ENCODE peak calls at places on chromosomes 11 and 22, in five cellular contexts. Q is CD8-positive, alpha-beta T cell; K is SJCRH30; J is brain microvascular endothelial cell; P is breast epithelium. A is an unnamed sample.

GRCh38 chr11:127943763-127944162 is 643.6 kb downstream of the ETS1 start:
- DNase-seq in P (no peak), J (no peak), Q (no peak), K (no peak), A (no peak)

GRCh38 chr11:46607516-46607915 is 9.5 kb downstream of the HARBI1 start:
- DNase-seq in J (no peak), K (no peak), P (no peak), Q (no peak), A (no peak)

GRCh38 chr22:29700949-29701927 is 18.6 kb upstream of the CABP7 start:
- DNase-seq in J (no peak), K (no peak), Q (no peak), P (no peak), A (no peak)

GRCh38 chr22:23850136-23850611 is 7.5 kb upstream of the SLC2A11 start:
- DNase-seq in K (no peak), J (no peak), Q (no peak), P (no peak), A (no peak)

GRCh38 chr11:116771935-116772334 is 852 bp downstream of the BUD13 start:
- DNase-seq in K (no peak), Q (no peak), J (no peak), P (no peak), A (no peak)

GRCh38 chr22:28478564-28478963 is 201.1 kb downstream of the TTC28 start:
- DNase-seq in K (no peak), P (no peak), J (no peak), Q (no peak), A (no peak)

GRCh38 chr11:94151311-94151710 is 22.7 kb downstream of the PANX1 start:
- DNase-seq in Q (no peak), P (no peak), J (no peak), K (no peak), A (no peak)

GRCh38 chr11:117945047-117945820 is 16.0 kb upstream of the TMPRSS13 start:
- DNase-seq in K (no peak), J (no peak), P (no peak), Q (no peak), A (no peak)

GRCh38 chr11:119671048-119671447 is 58.0 kb downstream of the NECTIN1 start:
- DNase-seq in P (no peak), K (peak), J (peak), Q (no peak), A (no peak)

GRCh38 chr11:58286249-58286648 is 18.2 kb upstream of the OR10W1 start:
- DNase-seq in K (peak), J (peak), Q (no peak), P (no peak), A (peak)

GRCh38 chr11:128417607-128418324 is 169.6 kb downstream of the ETS1 start:
- DNase-seq in J (peak), P (no peak), Q (no peak), K (no peak), A (no peak)

GRCh38 chr11:121426476-121427454 is 25.3 kb upstream of the SORL1 start:
- DNase-seq in K (no peak), P (no peak), J (no peak), Q (peak), A (no peak)

GRCh38 chr11:92383430-92383829 is 158.8 kb downstream of the FAT3 start:
- DNase-seq in Q (no peak), K (peak), P (no peak), J (peak), A (no peak)

GRCh38 chr11:28836285-28837081 is 728.3 kb downstream of the METTL15 start:
- DNase-seq in J (peak), Q (no peak), K (peak), P (no peak), A (no peak)

GRCh38 chr11:106920899-106921504 is 97.3 kb downstream of the GUCY1A2 start:
- DNase-seq in K (no peak), J (no peak), P (no peak), Q (no peak), A (no peak)

GRCh38 chr11:88320149-88320559 is 17.4 kb downstream of the CTSC start:
- DNase-seq in K (no peak), J (peak), P (no peak), Q (no peak), A (no peak)

GRCh38 chr22:27842994-27843431 is 41.5 kb upstream of the MN1 start:
- DNase-seq in Q (no peak), P (no peak), J (no peak), K (no peak), A (no peak)

GRCh38 chr11:1084561-1085439 is 10.1 kb downstream of the MUC2 start:
- DNase-seq in P (no peak), J (no peak), Q (no peak), K (no peak), A (no peak)

GRCh38 chr11:27183672-27184457 is 143.2 kb downstream of the BBOX1 start:
- DNase-seq in J (peak), P (peak), Q (peak), K (peak), A (peak)

GRCh38 chr11:44994753-44995152 is 44.1 kb upstream of the TP53I11 start:
- DNase-seq in Q (no peak), J (no peak), K (no peak), P (no peak), A (no peak)

GRCh38 chr22:42830161-42830560 is 26.9 kb downstream of the ARFGAP3 start:
- DNase-seq in K (no peak), Q (no peak), J (no peak), P (no peak), A (no peak)

GRCh38 chr22:29855611-29856181 is 17.6 kb upstream of the ASCC2 start:
- DNase-seq in P (no peak), Q (no peak), K (no peak), J (no peak), A (no peak)

GRCh38 chr22:38755155-38755910 is 465 bp downstream of the SUN2 start:
- DNase-seq in P (peak), K (peak), J (peak), Q (peak), A (no peak)

GRCh38 chr11:2933376-2934056 is 4.3 kb upstream of the PHLDA2 start:
- DNase-seq in Q (peak), J (no peak), K (no peak), P (peak), A (no peak)

GRCh38 chr11:45259607-45260006 is 26.5 kb downstream of the SYT13 start:
- DNase-seq in J (no peak), K (no peak), Q (no peak), P (no peak), A (no peak)

GRCh38 chr11:121894581-121894980 is 221.4 kb downstream of the BLID start:
- DNase-seq in Q (no peak), J (peak), K (no peak), P (no peak), A (no peak)

GRCh38 chr22:39900306-39901227 is at the start of gene GRAP2:
- DNase-seq in P (no peak), J (no peak), Q (peak), K (no peak), A (peak)

GRCh38 chr11:117068303-117068860 is 29.8 kb downstream of the SIK3 start:
- DNase-seq in J (no peak), K (no peak), P (no peak), Q (no peak), A (no peak)

GRCh38 chr11:123235117-123235686 is 40.2 kb upstream of the CLMP start:
- DNase-seq in P (no peak), K (peak), Q (peak), J (no peak), A (peak)

GRCh38 chr22:32040324-32040904 is 2.6 kb upstream of the SLC5A1 start:
- DNase-seq in J (no peak), K (no peak), Q (no peak), P (no peak), A (no peak)

GRCh38 chr11:134068829-134069425 is at the start of gene JAM3:
- DNase-seq in K (peak), J (peak), P (peak), Q (peak), A (peak)
- H3K4me3 ChIP-seq in K (peak), J (peak), P (peak), Q (peak), A (peak)

GRCh38 chr22:46259374-46259773 is 3.8 kb downstream of the PKDREJ start:
- DNase-seq in Q (no peak), P (no peak), J (no peak), K (no peak), A (no peak)

GRCh38 chr22:46260038-46260437 is 3.1 kb downstream of the PKDREJ start:
- DNase-seq in K (no peak), P (no peak), J (no peak), Q (no peak), A (no peak)

GRCh38 chr22:46267431-46268279 is at the start of gene TTC38:
- DNase-seq in Q (peak), J (peak), K (peak), P (peak), A (no peak)

GRCh38 chr22:46263208-46263575 is at the start of gene PKDREJ:
- DNase-seq in Q (no peak), J (no peak), P (no peak), K (no peak), A (no peak)

DNA sequence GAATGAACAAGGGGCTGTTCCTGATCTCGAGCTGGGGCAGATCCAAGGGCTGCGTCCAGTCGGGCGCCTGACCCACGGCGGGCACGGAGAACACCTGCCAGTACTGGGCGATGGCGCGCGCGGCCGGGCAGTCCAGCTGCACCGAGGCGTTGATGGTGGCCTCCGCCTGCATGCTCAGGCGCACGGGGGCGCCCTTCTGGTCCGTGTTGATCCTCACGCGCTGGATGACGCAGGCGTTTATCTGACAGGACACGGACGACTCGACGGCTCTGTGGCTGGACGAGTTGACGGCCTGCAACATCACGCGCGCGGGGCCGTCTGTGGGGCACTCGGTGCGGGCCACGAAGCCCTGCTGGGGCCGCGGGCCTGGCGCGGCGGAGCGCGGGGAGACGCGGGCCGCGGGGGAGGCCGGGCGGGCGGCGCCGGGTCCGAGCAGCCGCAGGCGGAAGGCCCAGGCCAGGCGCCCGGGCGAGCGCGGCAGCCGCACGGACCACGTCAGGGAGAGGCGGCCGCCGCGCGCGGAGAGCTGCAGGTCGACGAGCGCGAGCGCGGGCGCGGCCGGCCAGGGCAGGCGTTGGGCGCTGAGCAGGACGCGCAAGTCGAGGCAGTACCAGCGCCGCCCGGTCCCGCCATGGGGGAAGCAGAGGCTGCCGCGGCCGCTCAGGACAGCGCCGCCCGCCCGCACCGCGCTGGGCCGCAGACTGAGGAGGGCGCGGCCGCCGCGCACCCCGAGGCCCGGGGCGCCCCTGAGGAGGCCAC is 515 bp downstream of the PKDREJ start:
- DNase-seq in Q (peak), K (no peak), P (no peak), J (peak), A (no peak)
- H3K4me3 ChIP-seq in Q (no peak), K (no peak), P (peak), J (no peak), A (no peak)

GRCh38 chr11:68431984-68432600 is 28.5 kb upstream of the PPP6R3 start:
- DNase-seq in J (no peak), Q (no peak), P (no peak), K (peak), A (no peak)

GRCh38 chr11:68429661-68430060 is 30.9 kb upstream of the PPP6R3 start:
- DNase-seq in P (no peak), J (no peak), K (no peak), Q (no peak), A (no peak)

GRCh38 chr11:68432874-68433273 is 27.7 kb upstream of the PPP6R3 start:
- DNase-seq in P (no peak), Q (no peak), K (no peak), J (no peak), A (no peak)

GRCh38 chr11:68430384-68430783 is 30.2 kb upstream of the PPP6R3 start:
- DNase-seq in P (no peak), Q (no peak), J (no peak), K (no peak), A (no peak)

DNA sequence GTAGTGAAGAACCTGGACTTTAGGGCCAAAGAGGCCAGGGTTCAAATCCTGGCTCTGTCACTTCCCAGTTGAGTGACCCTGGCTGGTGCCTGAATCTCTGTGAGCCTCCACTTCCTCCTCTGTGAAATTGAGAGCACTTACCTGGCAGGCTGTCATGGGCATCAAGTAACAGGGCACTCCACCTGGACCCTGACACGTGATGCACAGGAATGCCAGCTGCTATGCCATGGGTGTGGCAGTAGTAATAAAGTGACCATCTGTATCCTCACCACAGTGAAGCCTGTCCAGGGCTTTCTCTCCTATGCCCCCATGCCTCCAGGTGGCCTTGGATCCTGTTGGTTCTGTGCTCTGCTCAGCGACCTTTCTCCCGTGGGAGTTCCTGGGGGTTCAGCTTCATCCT is 29.8 kb upstream of the PPP6R3 start:
- DNase-seq in Q (no peak), J (no peak), K (no peak), P (no peak), A (no peak)
- H3K4me3 ChIP-seq in Q (no peak), J (no peak), K (no peak), P (no peak), A (no peak)

GRCh38 chr11:69443968-69444364 is 37.5 kb upstream of the LINC01488 start:
- DNase-seq in P (no peak), J (peak), K (no peak), Q (no peak), A (no peak)
- H3K4me3 ChIP-seq in P (peak), J (no peak), K (peak), Q (peak), A (no peak)

GRCh38 chr11:130418210-130418609 is 10.2 kb downstream of the ADAMTS8 start:
- DNase-seq in Q (no peak), J (no peak), P (peak), K (no peak), A (no peak)

GRCh38 chr11:130416906-130417305 is 11.5 kb downstream of the ADAMTS8 start:
- DNase-seq in K (no peak), Q (no peak), J (no peak), P (no peak), A (no peak)

GRCh38 chr11:130416537-130416896 is 11.9 kb downstream of the ADAMTS8 start:
- DNase-seq in J (no peak), P (no peak), K (no peak), Q (no peak), A (no peak)

GRCh38 chr11:130420478-130421198 is 7.8 kb downstream of the ADAMTS8 start:
- DNase-seq in J (no peak), P (peak), K (no peak), Q (no peak), A (no peak)

GRCh38 chr11:130418756-130419155 is 9.7 kb downstream of the ADAMTS8 start:
- DNase-seq in J (no peak), K (no peak), P (peak), Q (no peak), A (no peak)
- H3K4me3 ChIP-seq in J (no peak), K (no peak), P (no peak), Q (no peak), A (no peak)

GRCh38 chr11:7904910-7905309 is 26.2 kb downstream of the OR10A6 start:
- DNase-seq in K (no peak), Q (no peak), P (no peak), J (peak), A (no peak)
- H3K4me3 ChIP-seq in K (no peak), Q (no peak), P (peak), J (no peak), A (no peak)

DNA sequence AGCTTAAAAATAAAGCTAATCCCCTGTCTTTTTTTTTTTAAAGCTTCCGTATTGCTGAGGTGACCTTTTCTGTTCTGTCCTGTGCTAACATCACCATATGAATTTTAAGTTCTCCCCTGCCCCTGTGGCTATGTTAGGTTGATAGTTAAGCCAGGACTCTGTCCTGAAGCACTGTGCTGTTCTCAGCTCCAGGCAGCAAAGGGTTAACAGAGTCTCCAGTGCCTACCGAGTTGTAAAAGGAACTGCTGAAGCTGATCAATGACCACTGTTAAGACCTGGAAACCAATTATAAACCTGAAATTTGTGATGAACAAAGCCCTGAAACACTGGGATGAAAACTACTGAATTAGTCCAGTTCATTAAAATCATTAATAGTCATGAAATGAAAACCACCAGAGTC is 188.3 kb upstream of the MPPED2 start:
- DNase-seq in J (no peak), K (no peak), Q (no peak), P (no peak), A (no peak)
- H3K4me3 ChIP-seq in J (no peak), K (no peak), Q (no peak), P (no peak), A (no peak)

GRCh38 chr11:62145261-62145871 is 21.6 kb downstream of the INCENP start:
- DNase-seq in K (no peak), P (no peak), Q (no peak), J (no peak), A (no peak)

GRCh38 chr11:62142921-62143320 is 19.1 kb downstream of the INCENP start:
- DNase-seq in P (no peak), Q (no peak), J (no peak), K (no peak), A (no peak)

GRCh38 chr11:62144641-62145255 is 20.9 kb downstream of the INCENP start:
- DNase-seq in Q (no peak), K (no peak), J (no peak), P (no peak), A (no peak)

GRCh38 chr11:62142043-62142375 is 18.2 kb downstream of the INCENP start:
- DNase-seq in J (no peak), K (no peak), Q (no peak), P (no peak), A (no peak)

DNA sequence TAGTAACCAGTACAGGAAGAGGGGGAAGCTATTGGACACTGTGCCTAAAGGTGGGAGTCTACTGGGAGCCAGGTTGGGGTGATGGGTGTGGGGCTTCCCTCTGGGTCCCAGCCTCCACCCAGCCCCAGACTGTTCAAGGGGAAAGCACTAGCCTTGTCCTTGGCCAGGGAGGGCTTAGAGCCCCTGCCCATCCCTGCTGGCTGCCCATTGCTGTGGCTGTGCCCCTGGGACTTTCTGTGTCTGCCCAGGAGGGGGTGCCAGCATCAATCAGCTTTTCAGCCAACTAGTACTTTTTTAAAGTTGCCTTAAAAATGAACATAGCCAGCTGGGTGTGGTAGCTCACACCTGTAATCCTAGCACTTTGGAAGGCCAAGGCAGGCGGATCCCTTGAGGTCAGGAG is 19.9 kb downstream of the INCENP start:
- DNase-seq in J (no peak), Q (no peak), K (no peak), P (peak), A (no peak)
- H3K4me3 ChIP-seq in J (no peak), Q (no peak), K (no peak), P (no peak), A (no peak)

DNA sequence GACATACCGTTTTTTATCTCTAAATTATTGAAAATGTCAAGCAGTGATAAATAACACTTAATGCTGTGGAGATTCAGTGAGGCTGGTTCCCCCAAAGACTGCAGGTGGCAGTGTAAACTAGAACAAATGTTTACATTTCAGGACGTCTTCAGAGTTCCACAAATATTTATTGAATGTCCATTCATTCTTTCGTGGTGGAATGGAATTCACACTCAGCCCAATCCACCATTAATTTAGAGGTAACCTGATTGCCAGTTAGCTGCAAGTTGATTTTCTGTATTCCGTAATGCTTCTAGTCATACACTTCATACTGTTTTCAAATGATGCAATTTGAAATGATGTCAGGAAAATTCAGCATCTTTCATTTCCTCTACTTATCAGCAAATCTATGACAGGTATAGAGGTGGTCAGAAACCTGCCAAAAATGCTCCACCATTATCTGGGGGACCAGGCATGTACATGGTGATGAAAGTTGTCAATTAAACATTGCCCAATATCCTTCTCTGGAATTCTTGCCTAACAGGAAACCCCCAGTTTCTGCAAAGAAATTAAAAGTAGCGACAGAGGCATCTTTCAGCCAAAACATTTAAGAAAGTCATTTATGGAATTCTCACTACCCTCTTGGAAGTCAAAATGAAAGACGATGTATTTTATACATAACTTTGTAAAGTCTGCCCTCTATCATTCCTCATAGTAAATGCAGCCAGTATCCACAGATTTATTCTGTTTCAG is 94.3 kb upstream of the BMAL1 start:
- DNase-seq in P (no peak), J (peak), K (peak), Q (no peak), A (peak)
- H3K4me3 ChIP-seq in P (peak), J (no peak), K (no peak), Q (no peak), A (no peak)

A was measured in Jurkat, Clone E6-1.